ENCODE peak calls at places on chromosomes 6 and 20, in nine cellular contexts. R is GM03348; T is ovary; O is H54; L is DMS53; Y is hepatic stellate cell; N is activated CD8-positive, alpha-beta T cell treated with anti-CD3 and anti-CD28 coated beads for 36 hours; E is kidney glomerular epithelial cell; H is activated CD8-positive, alpha-beta memory T cell treated with anti-CD3 and anti-CD28 coated beads, Interleukin-2, amount 10 ng/mL, durations not matched to agents 7 days and 5 days. K is an unnamed sample.

GRCh38 chr6:165664553-165665383 is 1.7 kb upstream of the PDE10A start:
- DNase-seq in O (no peak), L (peak), E (no peak), N (no peak), Y (peak), H (no peak), R (peak), T (no peak), K (no peak)

GRCh38 chr6:170434114-170434820 is 118.8 kb downstream of the PSMB1 start:
- DNase-seq in N (no peak), L (peak), T (no peak), O (no peak), H (no peak), E (no peak), R (peak), Y (no peak), K (no peak)

GRCh38 chr6:14344486-14344885 is 226.9 kb downstream of the CD83 start:
- DNase-seq in R (no peak), T (no peak), H (no peak), Y (no peak), O (no peak), N (no peak), L (no peak), E (no peak), K (no peak)

GRCh38 chr6:132011582-132011981 is 60.4 kb upstream of the CCN2 start:
- DNase-seq in L (no peak), E (no peak), O (no peak), R (peak), T (no peak), N (no peak), H (no peak), Y (no peak), K (no peak)

GRCh38 chr20:24033151-24033550 is 44.6 kb upstream of the GGTLC1 start:
- DNase-seq in T (no peak), H (peak), Y (no peak), E (no peak), N (peak), L (no peak), O (no peak), R (no peak), K (no peak)

GRCh38 chr6:125357515-125358256 is 55.9 kb upstream of the HDDC2 start:
- DNase-seq in T (no peak), Y (no peak), L (no peak), H (no peak), O (no peak), N (no peak), R (no peak), E (no peak), K (no peak)

GRCh38 chr20:56592211-56592610 is 36.9 kb upstream of the TFAP2C start:
- DNase-seq in H (no peak), T (no peak), N (no peak), O (no peak), R (no peak), L (no peak), E (no peak), Y (no peak), K (no peak)

GRCh38 chr6:166465671-166466087 is 82.9 kb upstream of the MPC1 start:
- DNase-seq in H (no peak), R (peak), N (no peak), L (no peak), Y (peak), E (no peak), T (no peak), O (no peak), K (no peak)

GRCh38 chr6:72626126-72626525 is 4.3 kb downstream of the KCNQ5 start:
- DNase-seq in Y (no peak), N (peak), O (no peak), L (no peak), R (no peak), E (no peak), T (no peak), H (no peak), K (no peak)

GRCh38 chr6:168516941-168517741 is 76.2 kb downstream of the SMOC2 start:
- DNase-seq in L (no peak), O (no peak), Y (no peak), R (no peak), E (no peak), N (no peak), H (no peak), T (no peak), K (no peak)

GRCh38 chr6:139064981-139065665 is 36.6 kb downstream of the ABRACL start:
- DNase-seq in E (no peak), T (no peak), N (no peak), Y (no peak), R (no peak), L (no peak), H (no peak), O (no peak), K (no peak)

GRCh38 chr20:53364617-53365016 is 229.0 kb downstream of the ZNF217 start:
- DNase-seq in R (no peak), Y (no peak), L (no peak), O (no peak), T (no peak), H (no peak), N (no peak), E (no peak), K (no peak)

GRCh38 chr6:40205004-40205403 is 270.7 kb upstream of the MOCS1 start:
- DNase-seq in E (no peak), T (no peak), N (no peak), O (no peak), H (no peak), R (no peak), Y (no peak), L (no peak), K (no peak)

GRCh38 chr20:49344975-49345374 is 67.1 kb upstream of the ZNFX1 start:
- DNase-seq in E (peak), H (no peak), T (peak), L (no peak), Y (peak), O (peak), R (peak), N (no peak), K (no peak)

GRCh38 chr6:83962592-83962991 is 71.0 kb upstream of the MRAP2 start:
- DNase-seq in N (no peak), T (no peak), Y (no peak), E (no peak), R (no peak), O (no peak), L (no peak), H (no peak), K (no peak)

GRCh38 chr20:44406572-44407100 is 51.1 kb downstream of the HNF4A start:
- DNase-seq in N (no peak), Y (no peak), L (no peak), R (no peak), H (no peak), O (no peak), E (no peak), T (no peak), K (no peak)

GRCh38 chr6:109781001-109781400 is 89.9 kb downstream of the FIG4 start:
- DNase-seq in E (no peak), L (no peak), Y (no peak), H (no peak), T (no peak), O (no peak), R (no peak), N (no peak), K (no peak)

GRCh38 chr20:46253391-46253790 is 54.9 kb downstream of the CDH22 start:
- DNase-seq in E (no peak), L (peak), T (no peak), H (no peak), N (no peak), Y (peak), O (peak), R (peak), K (no peak)

K was measured in T-helper 22 cell.